ENCODE peak calls at places on chromosome 7, in seven cellular contexts. G is effector memory CD4-positive, alpha-beta T cell; X is NCI-H1417; W is WTC11; D is upper lobe of left lung; I is stimulated activated CD8-positive, alpha-beta memory T cell treated with anti-CD3 and anti-CD28 coated beads, Interleukin-12 subunit alpha, Interleukin-12 subunit beta, amount 100 ng/mL, for 4 hours; N is adrenal gland. H is an unnamed sample.
A peak's percentile ranks its signal among the peaks of the same experiment; 100 is the strongest.

GRCh38 chr7:45184326-45185027 is 26.9 kb downstream of the RAMP3 start:
- DNase-seq in G (no peak), X (no peak), W (no peak), D (no peak), I (no peak), N (peak; percentile 23), H (no peak)

GRCh38 chr7:82559203-82559805 is 115.7 kb upstream of the CACNA2D1 start:
- DNase-seq in G (no peak), X (peak; percentile 99), W (peak; percentile 62), D (peak; percentile 43), I (no peak), N (peak; percentile 66), H (no peak)

GRCh38 chr7:138525757-138526156 is 65.7 kb downstream of the TRIM24 start:
- DNase-seq in G (no peak), X (no peak), W (no peak), D (no peak), I (no peak), N (no peak), H (no peak)

GRCh38 chr7:149422065-149422913 is 38.6 kb downstream of the ZNF777 start:
- DNase-seq in G (peak; percentile 58), X (peak; percentile 88), W (peak; percentile 86), D (peak; percentile 95), I (peak; percentile 67), N (peak; percentile 62), H (peak; percentile 65)

GRCh38 chr7:28509256-28510021 is 97.1 kb downstream of the CREB5 start:
- DNase-seq in G (no peak), X (no peak), W (no peak), D (no peak), I (no peak), N (no peak), H (no peak)

GRCh38 chr7:123131140-123131539 is 68.6 kb downstream of the SLC13A1 start:
- DNase-seq in G (no peak), X (no peak), W (no peak), D (no peak), I (no peak), N (no peak), H (no peak)

GRCh38 chr7:42137941-42138340 is 99.1 kb downstream of the GLI3 start:
- DNase-seq in G (no peak), X (no peak), W (no peak), D (no peak), I (no peak), N (no peak), H (no peak)

GRCh38 chr7:31368620-31369019 is 28.1 kb upstream of the NEUROD6 start:
- DNase-seq in G (no peak), X (peak; percentile 76), W (no peak), D (no peak), I (no peak), N (no peak), H (no peak)

GRCh38 chr7:2245883-2246679 is 4.1 kb downstream of the NUDT1 start:
- DNase-seq in G (no peak), X (no peak), W (no peak), D (peak; percentile 37), I (no peak), N (no peak), H (no peak)

GRCh38 chr7:91286432-91286831 is 22.2 kb downstream of the FZD1 start:
- DNase-seq in G (no peak), X (peak; percentile 94), W (peak; percentile 31), D (no peak), I (no peak), N (no peak), H (no peak)

GRCh38 chr7:131272086-131272485 is 55.6 kb upstream of the MKLN1 start:
- DNase-seq in G (no peak), X (no peak), W (no peak), D (no peak), I (no peak), N (no peak), H (no peak)

GRCh38 chr7:44959956-44960640 is 18.7 kb downstream of the MYO1G start:
- DNase-seq in G (no peak), X (no peak), W (no peak), D (no peak), I (no peak), N (no peak), H (no peak)